ENCODE peak calls at places on chromosome 10, in eight cellular contexts. A is occipital lobe, J is testis, H is G401, Y is fibroblast of pulmonary artery, K is activated T-helper 1 cell treated with Interleukin-2 at 50 U/mL for 16 hours, U is OCI-LY7, G is AG04449. Z is an unnamed sample.

GRCh38 chr10:50471583-50471975 is 152.2 kb downstream of the SGMS1 start:
- DNase-seq in A (no peak), J (no peak), H (no peak), Y (no peak), K (no peak), U (no peak), G (no peak), Z (no peak)

GRCh38 chr10:70778267-70778924 is 6.8 kb downstream of the TBATA start:
- DNase-seq in A (no peak), J (peak; percentile 12), H (no peak), Y (no peak), K (no peak), U (no peak), G (no peak), Z (no peak)

GRCh38 chr10:79905322-79906314 is 43.3 kb downstream of the SFTPD start:
- DNase-seq in A (no peak), J (no peak), H (peak; percentile 49), Y (peak; percentile 12), K (no peak), U (no peak), G (no peak), Z (no peak)

GRCh38 chr10:119270893-119271361 is 63.6 kb downstream of the GRK5 start:
- DNase-seq in A (no peak), J (no peak), H (no peak), Y (peak; percentile 84), K (peak; percentile 25), U (no peak), G (no peak), Z (peak; percentile 33)

GRCh38 chr10:71707240-71707789 is 12.3 kb downstream of the C10orf105 start:
- DNase-seq in A (no peak), J (no peak), H (no peak), Y (no peak), K (no peak), U (no peak), G (no peak), Z (no peak)

GRCh38 chr10:34156781-34157425 is 658.2 kb downstream of the PARD3 start:
- DNase-seq in A (peak; percentile 12), J (no peak), H (no peak), Y (peak; percentile 25), K (no peak), U (no peak), G (no peak), Z (no peak)

GRCh38 chr10:24685958-24686540 is 37.6 kb downstream of the ARHGAP21 start:
- DNase-seq in A (no peak), J (no peak), H (no peak), Y (peak; percentile 71), K (no peak), U (no peak), G (no peak), Z (no peak)

GRCh38 chr10:451021-451471 is 238.4 kb downstream of the DIP2C start:
- DNase-seq in A (no peak), J (no peak), H (no peak), Y (no peak), K (peak; percentile 55), U (peak; percentile 93), G (no peak), Z (peak; percentile 60)

GRCh38 chr10:12511651-12512050 is 162.3 kb downstream of the CAMK1D start:
- DNase-seq in A (no peak), J (no peak), H (no peak), Y (no peak), K (no peak), U (no peak), G (no peak), Z (no peak)

Z was measured in activated effector memory CD4-positive, alpha-beta T cell treated with Interleukin-2 at 50 U/mL for 16 hours.